ENCODE peak calls at places on chromosomes 5 and 9, in eight cellular contexts. One of them, this sample, is unnamed.
A peak's percentile ranks its signal among the peaks of the same experiment; 100 is the strongest.

GRCh38 chr9:4768681-4769080 is 24.1 kb upstream of the RCL1 start:
- DNase-seq in tibial nerve: no peak
- DNase-seq in type B pancreatic cell: no peak
- DNase-seq in coronary artery: no peak
- DNase-seq in lower leg skin: peak; percentile 49
- DNase-seq in mammary epithelial cell: no peak
- DNase-seq in cardiac fibroblast: no peak
- DNase-seq in GM12864: no peak
- DNase-seq in this sample: no peak

GRCh38 chr5:76521240-76521758 is 101.9 kb downstream of the F2RL2 start:
- DNase-seq in tibial nerve: no peak
- DNase-seq in cardiac fibroblast: peak; percentile 84
- DNase-seq in type B pancreatic cell: no peak
- DNase-seq in coronary artery: no peak
- DNase-seq in GM12864: no peak
- DNase-seq in mammary epithelial cell: peak; percentile 41
- DNase-seq in lower leg skin: no peak
- DNase-seq in this sample: no peak

GRCh38 chr9:25505644-25506043 is 172.6 kb downstream of the TUSC1 start:
- DNase-seq in cardiac fibroblast: no peak
- DNase-seq in coronary artery: no peak
- DNase-seq in mammary epithelial cell: no peak
- DNase-seq in GM12864: no peak
- DNase-seq in type B pancreatic cell: no peak
- DNase-seq in lower leg skin: no peak
- DNase-seq in tibial nerve: no peak
- DNase-seq in this sample: no peak

GRCh38 chr9:109846781-109847180 is 66.8 kb downstream of the PALM2AKAP2 start:
- DNase-seq in tibial nerve: no peak
- DNase-seq in coronary artery: no peak
- DNase-seq in type B pancreatic cell: no peak
- DNase-seq in cardiac fibroblast: no peak
- DNase-seq in lower leg skin: no peak
- DNase-seq in mammary epithelial cell: no peak
- DNase-seq in GM12864: no peak
- DNase-seq in this sample: no peak

GRCh38 chr9:101480386-101480785 is 44.8 kb upstream of the ALDOB start:
- DNase-seq in coronary artery: no peak
- DNase-seq in GM12864: no peak
- DNase-seq in tibial nerve: no peak
- DNase-seq in cardiac fibroblast: no peak
- DNase-seq in lower leg skin: no peak
- DNase-seq in mammary epithelial cell: peak; percentile 70
- DNase-seq in type B pancreatic cell: no peak
- DNase-seq in this sample: no peak

GRCh38 chr9:82127993-82128710 is 139.6 kb downstream of the SPATA31D1 start:
- DNase-seq in lower leg skin: no peak
- DNase-seq in tibial nerve: no peak
- DNase-seq in cardiac fibroblast: no peak
- DNase-seq in coronary artery: no peak
- DNase-seq in mammary epithelial cell: no peak
- DNase-seq in GM12864: peak; percentile 13
- DNase-seq in type B pancreatic cell: no peak
- DNase-seq in this sample: no peak

GRCh38 chr5:141101059-141101458 is 786 bp downstream of the PCDHB3 start:
- DNase-seq in coronary artery: no peak
- DNase-seq in tibial nerve: no peak
- DNase-seq in GM12864: no peak
- DNase-seq in lower leg skin: no peak
- DNase-seq in type B pancreatic cell: no peak
- DNase-seq in cardiac fibroblast: no peak
- DNase-seq in mammary epithelial cell: no peak
- DNase-seq in this sample: peak; percentile 23

GRCh38 chr5:62083247-62083646 is 222.8 kb upstream of the KIF2A start:
- DNase-seq in GM12864: no peak
- DNase-seq in coronary artery: no peak
- DNase-seq in mammary epithelial cell: no peak
- DNase-seq in cardiac fibroblast: no peak
- DNase-seq in tibial nerve: no peak
- DNase-seq in lower leg skin: no peak
- DNase-seq in type B pancreatic cell: no peak
- DNase-seq in this sample: peak; percentile 51

GRCh38 chr5:138245717-138246116 is 28.7 kb downstream of the GFRA3 start:
- DNase-seq in lower leg skin: no peak
- DNase-seq in coronary artery: no peak
- DNase-seq in tibial nerve: peak; percentile 5
- DNase-seq in type B pancreatic cell: no peak
- DNase-seq in cardiac fibroblast: no peak
- DNase-seq in GM12864: no peak
- DNase-seq in mammary epithelial cell: no peak
- DNase-seq in this sample: no peak

GRCh38 chr5:10631597-10631996 is 67.7 kb downstream of the ANKRD33B start:
- DNase-seq in type B pancreatic cell: no peak
- DNase-seq in cardiac fibroblast: no peak
- DNase-seq in GM12864: no peak
- DNase-seq in tibial nerve: no peak
- DNase-seq in lower leg skin: no peak
- DNase-seq in coronary artery: no peak
- DNase-seq in mammary epithelial cell: no peak
- DNase-seq in this sample: no peak

GRCh38 chr5:110159202-110159601 is 469.5 kb downstream of the MAN2A1 start:
- DNase-seq in lower leg skin: no peak
- DNase-seq in coronary artery: no peak
- DNase-seq in mammary epithelial cell: peak; percentile 58
- DNase-seq in type B pancreatic cell: no peak
- DNase-seq in tibial nerve: no peak
- DNase-seq in GM12864: no peak
- DNase-seq in cardiac fibroblast: peak; percentile 74
- DNase-seq in this sample: no peak

GRCh38 chr5:88727705-88728313 is 155.2 kb downstream of the MEF2C start:
- DNase-seq in type B pancreatic cell: no peak
- DNase-seq in lower leg skin: no peak
- DNase-seq in mammary epithelial cell: no peak
- DNase-seq in cardiac fibroblast: peak; percentile 62
- DNase-seq in coronary artery: no peak
- DNase-seq in GM12864: no peak
- DNase-seq in tibial nerve: no peak
- DNase-seq in this sample: no peak
- TF ChIP-seq CTCF in type B pancreatic cell: peak; percentile 94
- TF ChIP-seq CTCF in lower leg skin: no peak
- TF ChIP-seq CTCF in mammary epithelial cell: peak; percentile 51
- TF ChIP-seq CTCF in cardiac fibroblast: peak; percentile 34
- TF ChIP-seq CTCF in coronary artery: peak; percentile 35
- TF ChIP-seq CTCF in GM12864: no peak
- TF ChIP-seq CTCF in tibial nerve: peak; percentile 53
- TF ChIP-seq CTCF in this sample: peak; percentile 59

GRCh38 chr5:143116817-143117216 is 286.7 kb downstream of the NR3C1 start:
- DNase-seq in lower leg skin: no peak
- DNase-seq in cardiac fibroblast: no peak
- DNase-seq in tibial nerve: no peak
- DNase-seq in coronary artery: no peak
- DNase-seq in GM12864: no peak
- DNase-seq in mammary epithelial cell: no peak
- DNase-seq in type B pancreatic cell: no peak
- DNase-seq in this sample: no peak

GRCh38 chr5:143119881-143120341 is 283.6 kb downstream of the NR3C1 start:
- DNase-seq in GM12864: no peak
- DNase-seq in cardiac fibroblast: no peak
- DNase-seq in type B pancreatic cell: no peak
- DNase-seq in lower leg skin: no peak
- DNase-seq in mammary epithelial cell: no peak
- DNase-seq in tibial nerve: no peak
- DNase-seq in coronary artery: no peak
- DNase-seq in this sample: no peak

GRCh38 chr5:143117821-143118220 is 285.7 kb downstream of the NR3C1 start:
- DNase-seq in cardiac fibroblast: no peak
- DNase-seq in type B pancreatic cell: no peak
- DNase-seq in mammary epithelial cell: no peak
- DNase-seq in lower leg skin: no peak
- DNase-seq in GM12864: no peak
- DNase-seq in coronary artery: no peak
- DNase-seq in tibial nerve: no peak
- DNase-seq in this sample: no peak

GRCh38 chr5:143119301-143119769 is 284.2 kb downstream of the NR3C1 start:
- DNase-seq in coronary artery: no peak
- DNase-seq in tibial nerve: no peak
- DNase-seq in GM12864: peak; percentile 38
- DNase-seq in lower leg skin: no peak
- DNase-seq in cardiac fibroblast: no peak
- DNase-seq in type B pancreatic cell: no peak
- DNase-seq in mammary epithelial cell: no peak
- DNase-seq in this sample: no peak

GRCh38 chr5:143118222-143118621 is 285.3 kb downstream of the NR3C1 start:
- DNase-seq in type B pancreatic cell: no peak
- DNase-seq in mammary epithelial cell: no peak
- DNase-seq in tibial nerve: no peak
- DNase-seq in cardiac fibroblast: no peak
- DNase-seq in lower leg skin: no peak
- DNase-seq in GM12864: no peak
- DNase-seq in coronary artery: no peak
- DNase-seq in this sample: peak; percentile 61
- TF ChIP-seq CTCF in type B pancreatic cell: no peak
- TF ChIP-seq CTCF in mammary epithelial cell: no peak
- TF ChIP-seq CTCF in tibial nerve: no peak
- TF ChIP-seq CTCF in cardiac fibroblast: no peak
- TF ChIP-seq CTCF in lower leg skin: no peak
- TF ChIP-seq CTCF in GM12864: peak; percentile 17
- TF ChIP-seq CTCF in coronary artery: no peak
- TF ChIP-seq CTCF in this sample: no peak

GRCh38 chr5:66861402-66861801 is 265.2 kb downstream of the MAST4 start:
- DNase-seq in type B pancreatic cell: no peak
- DNase-seq in tibial nerve: no peak
- DNase-seq in coronary artery: no peak
- DNase-seq in lower leg skin: no peak
- DNase-seq in mammary epithelial cell: no peak
- DNase-seq in GM12864: no peak
- DNase-seq in cardiac fibroblast: no peak
- DNase-seq in this sample: no peak

GRCh38 chr5:66860199-66860975 is 264.2 kb downstream of the MAST4 start:
- DNase-seq in mammary epithelial cell: no peak
- DNase-seq in tibial nerve: no peak
- DNase-seq in type B pancreatic cell: no peak
- DNase-seq in cardiac fibroblast: peak; percentile 78
- DNase-seq in GM12864: no peak
- DNase-seq in lower leg skin: no peak
- DNase-seq in coronary artery: no peak
- DNase-seq in this sample: no peak

GRCh38 chr5:66863343-66864170 is 267.4 kb downstream of the MAST4 start:
- DNase-seq in lower leg skin: no peak
- DNase-seq in type B pancreatic cell: no peak
- DNase-seq in mammary epithelial cell: no peak
- DNase-seq in cardiac fibroblast: no peak
- DNase-seq in GM12864: no peak
- DNase-seq in tibial nerve: no peak
- DNase-seq in coronary artery: no peak
- DNase-seq in this sample: no peak

GRCh38 chr5:66867622-66868322 is 271.6 kb downstream of the MAST4 start:
- DNase-seq in lower leg skin: no peak
- DNase-seq in tibial nerve: no peak
- DNase-seq in type B pancreatic cell: no peak
- DNase-seq in mammary epithelial cell: peak; percentile 45
- DNase-seq in GM12864: no peak
- DNase-seq in cardiac fibroblast: no peak
- DNase-seq in coronary artery: no peak
- DNase-seq in this sample: no peak

DNA sequence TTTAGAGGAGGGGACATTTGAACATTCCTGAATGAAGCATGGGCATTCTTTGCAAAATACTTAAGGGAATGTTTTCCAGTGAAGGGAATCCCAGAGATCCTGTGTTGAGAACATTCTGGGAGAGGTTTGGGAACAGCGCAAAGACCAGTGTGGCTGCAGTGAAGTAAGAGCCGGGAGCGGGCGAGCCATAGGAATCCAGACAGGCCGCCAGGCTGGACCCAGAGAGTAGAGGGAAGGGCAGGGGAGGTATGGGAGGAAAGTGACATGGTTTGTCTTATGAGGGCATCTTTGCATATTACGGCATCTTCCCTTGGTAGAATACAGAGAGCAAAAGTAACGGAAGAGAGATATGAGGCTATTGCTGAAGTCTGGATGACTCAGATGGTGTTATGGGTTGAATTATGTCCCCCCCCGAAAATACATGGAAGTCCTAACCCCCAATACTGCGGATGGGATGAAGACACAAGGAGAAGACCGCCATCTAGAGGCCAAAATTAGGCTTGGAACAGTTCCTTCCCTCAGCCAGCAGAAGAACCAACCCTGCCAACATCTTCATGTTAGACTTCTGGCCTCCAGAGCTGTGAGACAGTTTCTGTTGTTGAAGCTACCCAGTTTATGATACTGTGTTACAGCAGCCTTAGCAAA is 268.2 kb downstream of the MAST4 start:
- DNase-seq in tibial nerve: no peak
- DNase-seq in GM12864: no peak
- DNase-seq in cardiac fibroblast: peak; percentile 88
- DNase-seq in mammary epithelial cell: peak; percentile 65
- DNase-seq in lower leg skin: no peak
- DNase-seq in coronary artery: no peak
- DNase-seq in type B pancreatic cell: no peak
- DNase-seq in this sample: no peak
- TF ChIP-seq CTCF in tibial nerve: peak; percentile 19
- TF ChIP-seq CTCF in GM12864: peak; percentile 66
- TF ChIP-seq CTCF in cardiac fibroblast: peak; percentile 59
- TF ChIP-seq CTCF in mammary epithelial cell: peak; percentile 73
- TF ChIP-seq CTCF in lower leg skin: no peak
- TF ChIP-seq CTCF in coronary artery: no peak
- TF ChIP-seq CTCF in type B pancreatic cell: no peak
- TF ChIP-seq CTCF in this sample: peak; percentile 51

GRCh38 chr5:179266291-179267070 is 78.8 kb downstream of the ADAMTS2 start:
- DNase-seq in coronary artery: no peak
- DNase-seq in lower leg skin: peak; percentile 83
- DNase-seq in cardiac fibroblast: no peak
- DNase-seq in mammary epithelial cell: no peak
- DNase-seq in type B pancreatic cell: peak; percentile 36
- DNase-seq in GM12864: no peak
- DNase-seq in tibial nerve: no peak
- DNase-seq in this sample: peak; percentile 36

GRCh38 chr5:179265529-179266290 is 79.6 kb downstream of the ADAMTS2 start:
- DNase-seq in type B pancreatic cell: peak; percentile 71
- DNase-seq in tibial nerve: peak; percentile 87
- DNase-seq in cardiac fibroblast: peak; percentile 99
- DNase-seq in lower leg skin: peak; percentile 98
- DNase-seq in GM12864: no peak
- DNase-seq in coronary artery: peak; percentile 99
- DNase-seq in mammary epithelial cell: peak; percentile 9
- DNase-seq in this sample: peak; percentile 81

GRCh38 chr5:179267671-179268071 is 77.6 kb downstream of the ADAMTS2 start:
- DNase-seq in type B pancreatic cell: peak; percentile 62
- DNase-seq in cardiac fibroblast: no peak
- DNase-seq in GM12864: no peak
- DNase-seq in lower leg skin: peak; percentile 85
- DNase-seq in mammary epithelial cell: no peak
- DNase-seq in tibial nerve: no peak
- DNase-seq in coronary artery: peak; percentile 72
- DNase-seq in this sample: peak; percentile 38

GRCh38 chr5:179268399-179268952 is 76.8 kb downstream of the ADAMTS2 start:
- DNase-seq in tibial nerve: no peak
- DNase-seq in GM12864: no peak
- DNase-seq in type B pancreatic cell: peak; percentile 63
- DNase-seq in cardiac fibroblast: no peak
- DNase-seq in mammary epithelial cell: no peak
- DNase-seq in lower leg skin: peak; percentile 79
- DNase-seq in coronary artery: no peak
- DNase-seq in this sample: peak; percentile 38

GRCh38 chr5:179267071-179267670 is 78.1 kb downstream of the ADAMTS2 start:
- DNase-seq in GM12864: no peak
- DNase-seq in tibial nerve: no peak
- DNase-seq in lower leg skin: peak; percentile 84
- DNase-seq in type B pancreatic cell: peak; percentile 58
- DNase-seq in cardiac fibroblast: no peak
- DNase-seq in coronary artery: peak; percentile 74
- DNase-seq in mammary epithelial cell: no peak
- DNase-seq in this sample: peak; percentile 38
- TF ChIP-seq CTCF in GM12864: no peak
- TF ChIP-seq CTCF in tibial nerve: no peak
- TF ChIP-seq CTCF in lower leg skin: no peak
- TF ChIP-seq CTCF in type B pancreatic cell: no peak
- TF ChIP-seq CTCF in cardiac fibroblast: no peak
- TF ChIP-seq CTCF in coronary artery: no peak
- TF ChIP-seq CTCF in mammary epithelial cell: no peak
- TF ChIP-seq CTCF in this sample: no peak

This sample was measured in lower lobe of right lung.